ENCODE peak calls at places on chromosomes 5 and 9, in seven cellular contexts. One of them, this sample, is unnamed.

GRCh38 chr9:78397045-78397843 is 100.3 kb downstream of the PSAT1 start:
- DNase-seq in stimulated activated CD4-positive, alpha-beta T cell treated with anti-CD3 and anti-CD28 coated beads, Interleukin-12 subunit alpha, Interleukin-12 subunit beta, amount 100 ng/mL, for 48 hours: no peak
- DNase-seq in body of pancreas: no peak
- DNase-seq in A549: no peak
- DNase-seq in CD8-positive, alpha-beta T cell: no peak
- DNase-seq in CMK: no peak
- DNase-seq in ELR: no peak
- DNase-seq in this sample: no peak

GRCh38 chr5:73892806-73893205 is 266.8 kb downstream of the ARHGEF28 start:
- DNase-seq in ELR: peak; percentile 57
- DNase-seq in body of pancreas: no peak
- DNase-seq in CMK: no peak
- DNase-seq in stimulated activated CD4-positive, alpha-beta T cell treated with anti-CD3 and anti-CD28 coated beads, Interleukin-12 subunit alpha, Interleukin-12 subunit beta, amount 100 ng/mL, for 48 hours: no peak
- DNase-seq in CD8-positive, alpha-beta T cell: no peak
- DNase-seq in A549: no peak
- DNase-seq in this sample: no peak

GRCh38 chr9:131642496-131643083 is 97.3 kb downstream of the PRRT1B start:
- DNase-seq in body of pancreas: no peak
- DNase-seq in CMK: no peak
- DNase-seq in CD8-positive, alpha-beta T cell: no peak
- DNase-seq in ELR: no peak
- DNase-seq in stimulated activated CD4-positive, alpha-beta T cell treated with anti-CD3 and anti-CD28 coated beads, Interleukin-12 subunit alpha, Interleukin-12 subunit beta, amount 100 ng/mL, for 48 hours: peak; percentile 54
- DNase-seq in A549: no peak
- DNase-seq in this sample: peak; percentile 81

GRCh38 chr9:106305428-106306133 is 557.4 kb upstream of the ZNF462 start:
- DNase-seq in CMK: no peak
- DNase-seq in CD8-positive, alpha-beta T cell: no peak
- DNase-seq in ELR: no peak
- DNase-seq in A549: no peak
- DNase-seq in stimulated activated CD4-positive, alpha-beta T cell treated with anti-CD3 and anti-CD28 coated beads, Interleukin-12 subunit alpha, Interleukin-12 subunit beta, amount 100 ng/mL, for 48 hours: no peak
- DNase-seq in body of pancreas: no peak
- DNase-seq in this sample: peak; percentile 16

GRCh38 chr5:150291388-150292385 is 2.1 kb upstream of the CAMK2A start:
- DNase-seq in CD8-positive, alpha-beta T cell: no peak
- DNase-seq in ELR: no peak
- DNase-seq in CMK: no peak
- DNase-seq in body of pancreas: no peak
- DNase-seq in stimulated activated CD4-positive, alpha-beta T cell treated with anti-CD3 and anti-CD28 coated beads, Interleukin-12 subunit alpha, Interleukin-12 subunit beta, amount 100 ng/mL, for 48 hours: no peak
- DNase-seq in A549: no peak
- DNase-seq in this sample: no peak

GRCh38 chr5:171512397-171512796 is 93.0 kb downstream of the FGF18 start:
- DNase-seq in CD8-positive, alpha-beta T cell: no peak
- DNase-seq in CMK: no peak
- DNase-seq in body of pancreas: no peak
- DNase-seq in stimulated activated CD4-positive, alpha-beta T cell treated with anti-CD3 and anti-CD28 coated beads, Interleukin-12 subunit alpha, Interleukin-12 subunit beta, amount 100 ng/mL, for 48 hours: no peak
- DNase-seq in ELR: no peak
- DNase-seq in A549: no peak
- DNase-seq in this sample: no peak

GRCh38 chr5:123670981-123671557 is 159.1 kb downstream of the CSNK1G3 start:
- DNase-seq in stimulated activated CD4-positive, alpha-beta T cell treated with anti-CD3 and anti-CD28 coated beads, Interleukin-12 subunit alpha, Interleukin-12 subunit beta, amount 100 ng/mL, for 48 hours: peak; percentile 35
- DNase-seq in ELR: peak; percentile 65
- DNase-seq in CD8-positive, alpha-beta T cell: peak; percentile 35
- DNase-seq in body of pancreas: peak; percentile 78
- DNase-seq in A549: peak; percentile 8
- DNase-seq in CMK: no peak
- DNase-seq in this sample: peak; percentile 66

GRCh38 chr5:169063269-169063919 is 237.5 kb downstream of the SLIT3 start:
- DNase-seq in body of pancreas: no peak
- DNase-seq in CMK: no peak
- DNase-seq in ELR: no peak
- DNase-seq in stimulated activated CD4-positive, alpha-beta T cell treated with anti-CD3 and anti-CD28 coated beads, Interleukin-12 subunit alpha, Interleukin-12 subunit beta, amount 100 ng/mL, for 48 hours: no peak
- DNase-seq in CD8-positive, alpha-beta T cell: no peak
- DNase-seq in A549: no peak
- DNase-seq in this sample: no peak

GRCh38 chr5:179385892-179386291 is 40.6 kb upstream of the ADAMTS2 start:
- DNase-seq in ELR: no peak
- DNase-seq in stimulated activated CD4-positive, alpha-beta T cell treated with anti-CD3 and anti-CD28 coated beads, Interleukin-12 subunit alpha, Interleukin-12 subunit beta, amount 100 ng/mL, for 48 hours: no peak
- DNase-seq in CD8-positive, alpha-beta T cell: no peak
- DNase-seq in body of pancreas: no peak
- DNase-seq in CMK: no peak
- DNase-seq in A549: no peak
- DNase-seq in this sample: no peak

GRCh38 chr9:91778031-91778430 is 172.0 kb downstream of the ROR2 start:
- DNase-seq in CD8-positive, alpha-beta T cell: no peak
- DNase-seq in CMK: no peak
- DNase-seq in A549: no peak
- DNase-seq in stimulated activated CD4-positive, alpha-beta T cell treated with anti-CD3 and anti-CD28 coated beads, Interleukin-12 subunit alpha, Interleukin-12 subunit beta, amount 100 ng/mL, for 48 hours: no peak
- DNase-seq in body of pancreas: no peak
- DNase-seq in ELR: no peak
- DNase-seq in this sample: no peak

GRCh38 chr5:170641589-170642031 is 137.8 kb downstream of the KCNIP1 start:
- DNase-seq in CD8-positive, alpha-beta T cell: no peak
- DNase-seq in CMK: no peak
- DNase-seq in ELR: no peak
- DNase-seq in stimulated activated CD4-positive, alpha-beta T cell treated with anti-CD3 and anti-CD28 coated beads, Interleukin-12 subunit alpha, Interleukin-12 subunit beta, amount 100 ng/mL, for 48 hours: no peak
- DNase-seq in A549: no peak
- DNase-seq in body of pancreas: no peak
- DNase-seq in this sample: no peak

GRCh38 chr5:41772785-41773442 is 97.3 kb downstream of the OXCT1 start:
- DNase-seq in A549: no peak
- DNase-seq in stimulated activated CD4-positive, alpha-beta T cell treated with anti-CD3 and anti-CD28 coated beads, Interleukin-12 subunit alpha, Interleukin-12 subunit beta, amount 100 ng/mL, for 48 hours: no peak
- DNase-seq in CD8-positive, alpha-beta T cell: no peak
- DNase-seq in body of pancreas: no peak
- DNase-seq in ELR: no peak
- DNase-seq in CMK: no peak
- DNase-seq in this sample: peak; percentile 36

GRCh38 chr5:51187953-51188591 is 195.2 kb upstream of the ISL1 start:
- DNase-seq in ELR: no peak
- DNase-seq in CMK: no peak
- DNase-seq in stimulated activated CD4-positive, alpha-beta T cell treated with anti-CD3 and anti-CD28 coated beads, Interleukin-12 subunit alpha, Interleukin-12 subunit beta, amount 100 ng/mL, for 48 hours: no peak
- DNase-seq in body of pancreas: no peak
- DNase-seq in A549: no peak
- DNase-seq in CD8-positive, alpha-beta T cell: no peak
- DNase-seq in this sample: no peak

GRCh38 chr9:83024501-83025125 is 38.3 kb downstream of the RASEF start:
- DNase-seq in CD8-positive, alpha-beta T cell: no peak
- DNase-seq in stimulated activated CD4-positive, alpha-beta T cell treated with anti-CD3 and anti-CD28 coated beads, Interleukin-12 subunit alpha, Interleukin-12 subunit beta, amount 100 ng/mL, for 48 hours: no peak
- DNase-seq in body of pancreas: no peak
- DNase-seq in A549: no peak
- DNase-seq in CMK: no peak
- DNase-seq in ELR: no peak
- DNase-seq in this sample: no peak

GRCh38 chr5:2710910-2711309 is 40.6 kb downstream of the IRX2 start:
- DNase-seq in CD8-positive, alpha-beta T cell: no peak
- DNase-seq in stimulated activated CD4-positive, alpha-beta T cell treated with anti-CD3 and anti-CD28 coated beads, Interleukin-12 subunit alpha, Interleukin-12 subunit beta, amount 100 ng/mL, for 48 hours: no peak
- DNase-seq in A549: peak; percentile 41
- DNase-seq in ELR: peak; percentile 9
- DNase-seq in body of pancreas: no peak
- DNase-seq in CMK: no peak
- DNase-seq in this sample: no peak

GRCh38 chr5:117999939-118000549 is 988.3 kb downstream of the DTWD2 start:
- DNase-seq in stimulated activated CD4-positive, alpha-beta T cell treated with anti-CD3 and anti-CD28 coated beads, Interleukin-12 subunit alpha, Interleukin-12 subunit beta, amount 100 ng/mL, for 48 hours: no peak
- DNase-seq in ELR: no peak
- DNase-seq in CMK: no peak
- DNase-seq in A549: no peak
- DNase-seq in body of pancreas: no peak
- DNase-seq in CD8-positive, alpha-beta T cell: no peak
- DNase-seq in this sample: peak; percentile 35

GRCh38 chr5:157248771-157249475 is 17.0 kb upstream of the CYFIP2 start:
- DNase-seq in A549: no peak
- DNase-seq in ELR: no peak
- DNase-seq in stimulated activated CD4-positive, alpha-beta T cell treated with anti-CD3 and anti-CD28 coated beads, Interleukin-12 subunit alpha, Interleukin-12 subunit beta, amount 100 ng/mL, for 48 hours: no peak
- DNase-seq in CD8-positive, alpha-beta T cell: peak; percentile 49
- DNase-seq in CMK: no peak
- DNase-seq in body of pancreas: no peak
- DNase-seq in this sample: no peak

GRCh38 chr5:119583684-119584083 is 45.7 kb upstream of the FAM170A start:
- DNase-seq in ELR: no peak
- DNase-seq in stimulated activated CD4-positive, alpha-beta T cell treated with anti-CD3 and anti-CD28 coated beads, Interleukin-12 subunit alpha, Interleukin-12 subunit beta, amount 100 ng/mL, for 48 hours: no peak
- DNase-seq in CD8-positive, alpha-beta T cell: no peak
- DNase-seq in CMK: no peak
- DNase-seq in body of pancreas: no peak
- DNase-seq in A549: no peak
- DNase-seq in this sample: peak; percentile 12

GRCh38 chr9:19122490-19123042 is 4.7 kb downstream of the PLIN2 start:
- DNase-seq in ELR: peak; percentile 37
- DNase-seq in CMK: no peak
- DNase-seq in stimulated activated CD4-positive, alpha-beta T cell treated with anti-CD3 and anti-CD28 coated beads, Interleukin-12 subunit alpha, Interleukin-12 subunit beta, amount 100 ng/mL, for 48 hours: no peak
- DNase-seq in A549: no peak
- DNase-seq in body of pancreas: no peak
- DNase-seq in CD8-positive, alpha-beta T cell: no peak
- DNase-seq in this sample: no peak

GRCh38 chr9:112839331-112839730 is 51.3 kb downstream of the SLC46A2 start:
- DNase-seq in ELR: no peak
- DNase-seq in A549: no peak
- DNase-seq in CMK: no peak
- DNase-seq in CD8-positive, alpha-beta T cell: no peak
- DNase-seq in body of pancreas: no peak
- DNase-seq in stimulated activated CD4-positive, alpha-beta T cell treated with anti-CD3 and anti-CD28 coated beads, Interleukin-12 subunit alpha, Interleukin-12 subunit beta, amount 100 ng/mL, for 48 hours: no peak
- DNase-seq in this sample: no peak

GRCh38 chr9:121782514-121783110 is 131.2 kb downstream of the DAB2IP start:
- DNase-seq in CMK: no peak
- DNase-seq in A549: no peak
- DNase-seq in body of pancreas: no peak
- DNase-seq in stimulated activated CD4-positive, alpha-beta T cell treated with anti-CD3 and anti-CD28 coated beads, Interleukin-12 subunit alpha, Interleukin-12 subunit beta, amount 100 ng/mL, for 48 hours: no peak
- DNase-seq in ELR: no peak
- DNase-seq in CD8-positive, alpha-beta T cell: no peak
- DNase-seq in this sample: no peak

This sample was measured in GM12865.